ENCODE peak calls at places on chromosome 4, in six cellular contexts. One of them, this sample, is unnamed.

GRCh38 chr4:104826171-104826570 is 320.5 kb upstream of the TET2 start:
- DNase-seq in IMR-90: no peak
- DNase-seq in neuronal stem cell: no peak
- DNase-seq in mesenchymal stem cell: no peak
- DNase-seq in H1: no peak
- DNase-seq in trophoblast cell: peak
- DNase-seq in this sample: no peak

GRCh38 chr4:168585168-168586091 is 88.6 kb downstream of the PALLD start:
- DNase-seq in IMR-90: peak
- DNase-seq in neuronal stem cell: peak
- DNase-seq in mesenchymal stem cell: peak
- DNase-seq in H1: peak
- DNase-seq in trophoblast cell: peak
- DNase-seq in this sample: peak

GRCh38 chr4:152325831-152326230 is 210.1 kb downstream of the FBXW7 start:
- DNase-seq in IMR-90: no peak
- DNase-seq in neuronal stem cell: no peak
- DNase-seq in mesenchymal stem cell: no peak
- DNase-seq in H1: no peak
- DNase-seq in trophoblast cell: peak
- DNase-seq in this sample: no peak

GRCh38 chr4:139710073-139710472 is 44.5 kb downstream of the MGST2 start:
- DNase-seq in IMR-90: peak
- DNase-seq in neuronal stem cell: no peak
- DNase-seq in mesenchymal stem cell: no peak
- DNase-seq in H1: no peak
- DNase-seq in trophoblast cell: peak
- DNase-seq in this sample: no peak

GRCh38 chr4:109973529-109973905 is 60.8 kb downstream of the EGF start:
- DNase-seq in IMR-90: no peak
- DNase-seq in neuronal stem cell: no peak
- DNase-seq in mesenchymal stem cell: no peak
- DNase-seq in H1: no peak
- DNase-seq in trophoblast cell: no peak
- DNase-seq in this sample: no peak

GRCh38 chr4:83212041-83212851 is 72.4 kb downstream of the COQ2 start:
- DNase-seq in IMR-90: no peak
- DNase-seq in neuronal stem cell: no peak
- DNase-seq in mesenchymal stem cell: no peak
- DNase-seq in H1: no peak
- DNase-seq in trophoblast cell: no peak
- DNase-seq in this sample: no peak

GRCh38 chr4:24477919-24478318 is 106.4 kb downstream of the DHX15 start:
- DNase-seq in IMR-90: peak
- DNase-seq in neuronal stem cell: no peak
- DNase-seq in mesenchymal stem cell: peak
- DNase-seq in H1: no peak
- DNase-seq in trophoblast cell: no peak
- DNase-seq in this sample: peak

GRCh38 chr4:48602222-48602621 is 112.2 kb downstream of the ZAR1 start:
- DNase-seq in IMR-90: peak
- DNase-seq in neuronal stem cell: no peak
- DNase-seq in mesenchymal stem cell: peak
- DNase-seq in H1: no peak
- DNase-seq in trophoblast cell: peak
- DNase-seq in this sample: no peak

GRCh38 chr4:32000846-32001488 is 1280.8 kb downstream of the PCDH7 start:
- DNase-seq in IMR-90: no peak
- DNase-seq in neuronal stem cell: no peak
- DNase-seq in mesenchymal stem cell: no peak
- DNase-seq in H1: no peak
- DNase-seq in trophoblast cell: no peak
- DNase-seq in this sample: no peak

DNA sequence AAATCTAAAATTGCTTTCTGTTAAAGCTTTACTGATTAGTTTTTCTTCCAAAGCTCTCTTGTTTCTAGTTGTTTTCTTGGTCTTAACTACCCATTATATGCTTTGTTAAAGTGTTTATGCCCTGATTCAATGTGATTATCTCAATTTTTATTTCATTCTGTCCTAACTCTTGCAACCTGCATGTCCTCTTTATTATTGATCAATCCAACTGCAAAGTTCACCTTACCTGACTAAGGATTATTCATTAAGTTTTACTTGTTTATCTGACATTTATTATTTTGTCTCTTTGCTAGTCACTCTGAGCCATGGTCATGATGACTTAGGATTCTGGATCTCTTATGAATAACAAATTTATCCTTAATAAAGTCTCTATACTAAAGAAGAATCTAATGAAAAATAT is 15.8 kb downstream of the UGT2B10 start:
- DNase-seq in IMR-90: no peak
- DNase-seq in neuronal stem cell: no peak
- DNase-seq in mesenchymal stem cell: no peak
- DNase-seq in H1: no peak
- DNase-seq in trophoblast cell: no peak
- DNase-seq in this sample: no peak
- H4K91ac ChIP-seq in IMR-90: no peak
- H4K91ac ChIP-seq in neuronal stem cell: no peak
- H4K91ac ChIP-seq in mesenchymal stem cell: no peak
- H4K91ac ChIP-seq in H1: no peak
- H4K91ac ChIP-seq in trophoblast cell: no peak
- H4K91ac ChIP-seq in this sample: no peak

DNA sequence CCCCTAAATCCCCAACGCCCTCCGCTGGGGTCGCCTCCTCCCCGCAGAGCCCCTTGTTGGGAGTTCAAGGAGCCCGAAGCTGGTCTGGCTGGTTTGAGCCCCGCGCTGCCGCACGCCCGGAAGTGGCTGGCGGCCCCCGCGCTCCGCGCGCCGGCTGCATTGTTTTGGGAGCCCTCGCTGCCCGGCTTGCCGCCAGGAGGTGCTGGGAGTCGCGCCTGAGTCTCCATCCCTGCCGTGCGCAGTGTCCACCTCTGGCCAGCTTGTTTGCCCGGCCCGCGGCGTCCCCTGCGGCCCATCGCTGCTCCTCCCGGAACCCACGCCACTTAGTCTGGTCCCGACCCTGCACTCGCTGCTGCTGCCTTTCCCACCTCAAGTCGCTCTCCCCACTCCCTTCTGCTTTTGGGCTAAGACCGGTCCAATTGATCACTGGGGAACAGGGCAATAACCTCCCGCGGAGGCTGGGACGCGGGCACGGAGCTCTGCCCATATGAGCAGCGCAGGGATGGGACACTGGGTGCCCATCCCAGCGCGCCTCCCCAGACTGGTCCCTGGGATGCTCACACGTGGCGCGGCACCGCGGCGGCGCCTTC is 2.2 kb upstream of the SFRP2 start:
- DNase-seq in IMR-90: no peak
- DNase-seq in neuronal stem cell: peak
- DNase-seq in mesenchymal stem cell: peak
- DNase-seq in H1: peak
- DNase-seq in trophoblast cell: no peak
- DNase-seq in this sample: peak
- H3K4ac ChIP-seq in IMR-90: no peak
- H3K4ac ChIP-seq in neuronal stem cell: peak
- H3K4ac ChIP-seq in mesenchymal stem cell: no peak
- H3K4ac ChIP-seq in H1: peak
- H3K4ac ChIP-seq in trophoblast cell: no peak
- H3K4ac ChIP-seq in this sample: no peak

GRCh38 chr4:45987858-45988257 is 136.0 kb downstream of the GABRG1 start:
- DNase-seq in IMR-90: no peak
- DNase-seq in neuronal stem cell: no peak
- DNase-seq in mesenchymal stem cell: no peak
- DNase-seq in H1: no peak
- DNase-seq in trophoblast cell: no peak
- DNase-seq in this sample: no peak

GRCh38 chr4:45992728-45993127 is 131.1 kb downstream of the GABRG1 start:
- DNase-seq in IMR-90: no peak
- DNase-seq in neuronal stem cell: no peak
- DNase-seq in mesenchymal stem cell: no peak
- DNase-seq in H1: no peak
- DNase-seq in trophoblast cell: no peak
- DNase-seq in this sample: no peak

GRCh38 chr4:45985038-45985437 is 138.8 kb downstream of the GABRG1 start:
- DNase-seq in IMR-90: no peak
- DNase-seq in neuronal stem cell: no peak
- DNase-seq in mesenchymal stem cell: no peak
- DNase-seq in H1: no peak
- DNase-seq in trophoblast cell: no peak
- DNase-seq in this sample: no peak

DNA sequence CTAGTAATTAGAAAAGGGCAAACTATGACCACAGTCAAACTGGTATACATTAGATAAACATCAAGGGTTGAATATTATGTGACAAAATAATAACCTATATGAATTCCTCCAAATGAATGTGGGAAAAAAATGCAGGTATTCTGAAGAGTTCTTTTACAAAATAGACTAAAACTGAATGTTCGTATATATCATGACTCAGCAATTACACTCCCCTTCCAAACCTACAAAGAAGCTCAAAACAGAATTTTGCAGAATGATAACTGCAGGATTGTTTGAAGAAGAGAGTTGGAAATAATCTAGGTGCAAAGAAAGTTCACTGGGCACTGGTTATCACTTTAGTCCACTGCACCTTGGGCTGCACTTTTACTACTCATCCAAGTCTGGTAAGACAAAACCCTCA is 134.1 kb downstream of the GABRG1 start:
- DNase-seq in IMR-90: no peak
- DNase-seq in neuronal stem cell: no peak
- DNase-seq in mesenchymal stem cell: no peak
- DNase-seq in H1: no peak
- DNase-seq in trophoblast cell: no peak
- DNase-seq in this sample: no peak
- H4K91ac ChIP-seq in IMR-90: no peak
- H4K91ac ChIP-seq in neuronal stem cell: no peak
- H4K91ac ChIP-seq in mesenchymal stem cell: no peak
- H4K91ac ChIP-seq in H1: no peak
- H4K91ac ChIP-seq in trophoblast cell: no peak
- H4K91ac ChIP-seq in this sample: no peak

GRCh38 chr4:13483142-13484044 is 747 bp downstream of the RAB28 start:
- DNase-seq in IMR-90: peak
- DNase-seq in neuronal stem cell: peak
- DNase-seq in mesenchymal stem cell: peak
- DNase-seq in H1: no peak
- DNase-seq in trophoblast cell: peak
- DNase-seq in this sample: peak
- H3K4ac ChIP-seq in IMR-90: peak
- H3K4ac ChIP-seq in neuronal stem cell: peak
- H3K4ac ChIP-seq in mesenchymal stem cell: peak
- H3K4ac ChIP-seq in H1: no peak
- H3K4ac ChIP-seq in trophoblast cell: peak
- H3K4ac ChIP-seq in this sample: no peak

GRCh38 chr4:154660052-154660451 is 47.6 kb upstream of the FGG start:
- DNase-seq in IMR-90: no peak
- DNase-seq in neuronal stem cell: no peak
- DNase-seq in mesenchymal stem cell: no peak
- DNase-seq in H1: no peak
- DNase-seq in trophoblast cell: no peak
- DNase-seq in this sample: no peak
- H4K91ac ChIP-seq in IMR-90: no peak
- H4K91ac ChIP-seq in neuronal stem cell: no peak
- H4K91ac ChIP-seq in mesenchymal stem cell: no peak
- H4K91ac ChIP-seq in H1: no peak
- H4K91ac ChIP-seq in trophoblast cell: no peak
- H4K91ac ChIP-seq in this sample: no peak

GRCh38 chr4:54657556-54658313 is at the start of gene KIT:
- DNase-seq in IMR-90: peak
- DNase-seq in neuronal stem cell: peak
- DNase-seq in mesenchymal stem cell: peak
- DNase-seq in H1: peak
- DNase-seq in trophoblast cell: peak
- DNase-seq in this sample: peak
- H3K4ac ChIP-seq in IMR-90: peak
- H3K4ac ChIP-seq in neuronal stem cell: no peak
- H3K4ac ChIP-seq in mesenchymal stem cell: no peak
- H3K4ac ChIP-seq in H1: peak
- H3K4ac ChIP-seq in trophoblast cell: no peak
- H3K4ac ChIP-seq in this sample: no peak

GRCh38 chr4:54076673-54077072 is 12.3 kb upstream of the CHIC2 start:
- DNase-seq in IMR-90: peak
- DNase-seq in neuronal stem cell: no peak
- DNase-seq in mesenchymal stem cell: no peak
- DNase-seq in H1: no peak
- DNase-seq in trophoblast cell: peak
- DNase-seq in this sample: no peak

GRCh38 chr4:54073481-54073880 is 9.1 kb upstream of the CHIC2 start:
- DNase-seq in IMR-90: peak
- DNase-seq in neuronal stem cell: no peak
- DNase-seq in mesenchymal stem cell: peak
- DNase-seq in H1: no peak
- DNase-seq in trophoblast cell: no peak
- DNase-seq in this sample: no peak

GRCh38 chr4:54082168-54082567 is 17.8 kb upstream of the CHIC2 start:
- DNase-seq in IMR-90: peak
- DNase-seq in neuronal stem cell: no peak
- DNase-seq in mesenchymal stem cell: peak
- DNase-seq in H1: no peak
- DNase-seq in trophoblast cell: peak
- DNase-seq in this sample: no peak

DNA sequence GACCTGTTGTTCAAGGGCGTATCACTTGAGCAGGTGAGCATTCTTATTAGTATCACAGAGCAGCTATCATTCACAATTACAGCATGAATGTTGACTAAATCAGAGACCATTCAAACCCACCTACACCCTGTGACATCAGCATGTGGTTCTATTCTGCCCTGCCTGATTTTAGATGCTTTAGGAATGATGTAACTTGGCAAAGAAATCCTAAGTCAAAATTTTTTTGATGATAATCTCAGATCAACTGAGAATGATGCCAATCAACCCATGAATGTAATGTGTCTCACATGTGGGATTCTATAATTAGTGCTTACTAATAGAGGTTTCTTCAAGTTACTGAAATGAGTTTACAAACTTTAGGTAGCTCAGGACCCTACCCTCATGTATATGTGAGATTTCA is 13.4 kb upstream of the CHIC2 start:
- DNase-seq in IMR-90: peak
- DNase-seq in neuronal stem cell: no peak
- DNase-seq in mesenchymal stem cell: no peak
- DNase-seq in H1: no peak
- DNase-seq in trophoblast cell: peak
- DNase-seq in this sample: no peak
- H4K91ac ChIP-seq in IMR-90: peak
- H4K91ac ChIP-seq in neuronal stem cell: no peak
- H4K91ac ChIP-seq in mesenchymal stem cell: peak
- H4K91ac ChIP-seq in H1: no peak
- H4K91ac ChIP-seq in trophoblast cell: peak
- H4K91ac ChIP-seq in this sample: no peak

GRCh38 chr4:86233090-86233489 is 126.8 kb downstream of the MAPK10 start:
- DNase-seq in IMR-90: no peak
- DNase-seq in neuronal stem cell: no peak
- DNase-seq in mesenchymal stem cell: no peak
- DNase-seq in H1: no peak
- DNase-seq in trophoblast cell: no peak
- DNase-seq in this sample: no peak
- H3K4ac ChIP-seq in IMR-90: no peak
- H3K4ac ChIP-seq in neuronal stem cell: no peak
- H3K4ac ChIP-seq in mesenchymal stem cell: no peak
- H3K4ac ChIP-seq in H1: no peak
- H3K4ac ChIP-seq in trophoblast cell: no peak
- H3K4ac ChIP-seq in this sample: no peak

DNA sequence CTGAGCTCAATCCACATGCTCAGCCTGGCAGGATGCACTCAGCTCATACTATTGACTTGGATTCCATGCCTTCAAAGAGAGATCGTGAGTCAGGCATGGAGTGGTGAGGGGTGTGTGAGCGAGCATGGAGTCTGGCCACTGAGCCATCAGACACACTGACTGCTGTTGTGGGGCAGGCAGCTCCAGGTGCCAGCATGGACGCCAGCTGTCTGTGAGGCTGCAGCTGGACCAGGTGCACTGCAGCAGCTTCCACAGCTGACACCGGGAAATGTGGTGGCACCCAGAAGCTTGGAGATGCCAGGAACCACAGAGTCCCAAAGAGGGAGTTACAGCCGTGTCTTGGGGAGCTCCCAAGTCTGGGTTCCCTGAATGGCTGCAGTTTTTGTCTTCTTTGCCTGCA is 1026.4 kb upstream of the ADGRL3 start:
- DNase-seq in IMR-90: no peak
- DNase-seq in neuronal stem cell: no peak
- DNase-seq in mesenchymal stem cell: no peak
- DNase-seq in H1: no peak
- DNase-seq in trophoblast cell: no peak
- DNase-seq in this sample: no peak
- H4K91ac ChIP-seq in IMR-90: no peak
- H4K91ac ChIP-seq in neuronal stem cell: no peak
- H4K91ac ChIP-seq in mesenchymal stem cell: no peak
- H4K91ac ChIP-seq in H1: no peak
- H4K91ac ChIP-seq in trophoblast cell: no peak
- H4K91ac ChIP-seq in this sample: no peak

This sample was measured in H9.